ENCODE peak calls at places on chromosomes 1 and 21, in five cellular contexts. One of them, this sample, is unnamed.

GRCh38 chr1:1429671-1430073 is 5.8 kb upstream of the VWA1 start:
- DNase-seq in CD8-positive, alpha-beta T cell: no peak
- DNase-seq in osteocyte: no peak
- DNase-seq in LNCaP clone FGC: no peak
- DNase-seq in WERI-Rb-1: no peak
- DNase-seq in this sample: no peak

GRCh38 chr1:90841477-90841876 is 124.4 kb upstream of the BARHL2 start:
- DNase-seq in CD8-positive, alpha-beta T cell: no peak
- DNase-seq in LNCaP clone FGC: no peak
- DNase-seq in WERI-Rb-1: no peak
- DNase-seq in osteocyte: no peak
- DNase-seq in this sample: no peak

GRCh38 chr1:67767103-67767502 is 66.2 kb downstream of the GNG12 start:
- DNase-seq in LNCaP clone FGC: no peak
- DNase-seq in WERI-Rb-1: no peak
- DNase-seq in CD8-positive, alpha-beta T cell: no peak
- DNase-seq in osteocyte: no peak
- DNase-seq in this sample: no peak

GRCh38 chr1:58062635-58063034 is 483.9 kb downstream of the OMA1 start:
- DNase-seq in WERI-Rb-1: no peak
- DNase-seq in osteocyte: no peak
- DNase-seq in CD8-positive, alpha-beta T cell: no peak
- DNase-seq in LNCaP clone FGC: no peak
- DNase-seq in this sample: no peak

GRCh38 chr1:109566982-109567381 is 18.6 kb downstream of the GNAI3 start:
- DNase-seq in osteocyte: no peak
- DNase-seq in LNCaP clone FGC: no peak
- DNase-seq in WERI-Rb-1: no peak
- DNase-seq in CD8-positive, alpha-beta T cell: no peak
- DNase-seq in this sample: no peak

GRCh38 chr1:40701684-40702083 is 10.2 kb downstream of the NFYC start:
- DNase-seq in WERI-Rb-1: no peak
- DNase-seq in LNCaP clone FGC: no peak
- DNase-seq in CD8-positive, alpha-beta T cell: no peak
- DNase-seq in osteocyte: no peak
- DNase-seq in this sample: no peak

GRCh38 chr1:161913482-161914140 is 110.1 kb downstream of the OLFML2B start:
- DNase-seq in WERI-Rb-1: no peak
- DNase-seq in osteocyte: no peak
- DNase-seq in LNCaP clone FGC: peak
- DNase-seq in CD8-positive, alpha-beta T cell: no peak
- DNase-seq in this sample: no peak

GRCh38 chr1:168613689-168614655 is 37.6 kb downstream of the XCL1 start:
- DNase-seq in LNCaP clone FGC: no peak
- DNase-seq in osteocyte: no peak
- DNase-seq in WERI-Rb-1: peak
- DNase-seq in CD8-positive, alpha-beta T cell: no peak
- DNase-seq in this sample: no peak

GRCh38 chr1:42482635-42483153 is 19.6 kb downstream of the CCDC30 start:
- DNase-seq in LNCaP clone FGC: no peak
- DNase-seq in osteocyte: no peak
- DNase-seq in WERI-Rb-1: no peak
- DNase-seq in CD8-positive, alpha-beta T cell: no peak
- DNase-seq in this sample: no peak

GRCh38 chr1:232635778-232636356 is 5.9 kb upstream of the SIPA1L2 start:
- DNase-seq in WERI-Rb-1: no peak
- DNase-seq in CD8-positive, alpha-beta T cell: no peak
- DNase-seq in LNCaP clone FGC: no peak
- DNase-seq in osteocyte: no peak
- DNase-seq in this sample: peak
- TF ChIP-seq CTCF in WERI-Rb-1: peak
- TF ChIP-seq CTCF in CD8-positive, alpha-beta T cell: peak
- TF ChIP-seq CTCF in LNCaP clone FGC: peak
- TF ChIP-seq CTCF in osteocyte: peak
- TF ChIP-seq CTCF in this sample: peak

GRCh38 chr1:154198756-154199562 is 7.1 kb upstream of the TPM3 start:
- DNase-seq in WERI-Rb-1: peak
- DNase-seq in osteocyte: no peak
- DNase-seq in LNCaP clone FGC: peak
- DNase-seq in CD8-positive, alpha-beta T cell: peak
- DNase-seq in this sample: peak

GRCh38 chr1:154193821-154194220 is 1.9 kb upstream of the TPM3 start:
- DNase-seq in WERI-Rb-1: peak
- DNase-seq in CD8-positive, alpha-beta T cell: no peak
- DNase-seq in osteocyte: no peak
- DNase-seq in LNCaP clone FGC: peak
- DNase-seq in this sample: no peak

GRCh38 chr1:154199563-154199879 is 6.6 kb downstream of the CFAP141 start:
- DNase-seq in WERI-Rb-1: no peak
- DNase-seq in CD8-positive, alpha-beta T cell: no peak
- DNase-seq in LNCaP clone FGC: no peak
- DNase-seq in osteocyte: no peak
- DNase-seq in this sample: no peak
- TF ChIP-seq CTCF in WERI-Rb-1: peak
- TF ChIP-seq CTCF in CD8-positive, alpha-beta T cell: no peak
- TF ChIP-seq CTCF in LNCaP clone FGC: peak
- TF ChIP-seq CTCF in osteocyte: no peak
- TF ChIP-seq CTCF in this sample: no peak

GRCh38 chr1:244368279-244368678 is 83.4 kb downstream of the ADSS2 start:
- DNase-seq in WERI-Rb-1: no peak
- DNase-seq in osteocyte: no peak
- DNase-seq in CD8-positive, alpha-beta T cell: no peak
- DNase-seq in LNCaP clone FGC: no peak
- DNase-seq in this sample: peak

GRCh38 chr1:244362481-244362880 is 89.2 kb downstream of the ADSS2 start:
- DNase-seq in CD8-positive, alpha-beta T cell: no peak
- DNase-seq in LNCaP clone FGC: no peak
- DNase-seq in osteocyte: no peak
- DNase-seq in WERI-Rb-1: no peak
- DNase-seq in this sample: no peak

GRCh38 chr1:244369256-244370057 is 82.3 kb downstream of the ADSS2 start:
- DNase-seq in CD8-positive, alpha-beta T cell: no peak
- DNase-seq in WERI-Rb-1: no peak
- DNase-seq in osteocyte: no peak
- DNase-seq in LNCaP clone FGC: peak
- DNase-seq in this sample: no peak

GRCh38 chr1:244367399-244368114 is 84.2 kb downstream of the ADSS2 start:
- DNase-seq in osteocyte: no peak
- DNase-seq in WERI-Rb-1: no peak
- DNase-seq in LNCaP clone FGC: no peak
- DNase-seq in CD8-positive, alpha-beta T cell: no peak
- DNase-seq in this sample: no peak

DNA sequence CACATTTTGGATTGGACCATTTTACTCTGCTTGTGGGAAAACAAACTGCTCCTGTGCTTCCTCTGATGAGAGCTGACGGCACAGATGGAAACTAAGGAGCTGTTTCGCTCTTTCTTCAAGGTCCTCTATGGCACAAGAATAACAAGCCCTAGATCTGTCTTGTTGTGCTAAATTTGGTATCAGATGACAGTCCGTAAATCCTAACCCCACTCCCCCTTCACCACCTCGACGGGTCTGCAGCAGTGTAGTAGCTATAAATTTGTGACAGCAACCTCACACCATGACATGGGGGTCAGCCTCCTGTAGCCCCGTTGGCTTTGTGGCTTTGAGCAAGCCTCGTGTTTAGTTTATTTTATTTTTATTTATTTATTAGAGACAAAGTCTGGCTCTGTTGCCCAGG is 85.9 kb downstream of the ADSS2 start:
- DNase-seq in CD8-positive, alpha-beta T cell: no peak
- DNase-seq in osteocyte: no peak
- DNase-seq in LNCaP clone FGC: no peak
- DNase-seq in WERI-Rb-1: no peak
- DNase-seq in this sample: peak
- TF ChIP-seq CTCF in CD8-positive, alpha-beta T cell: no peak
- TF ChIP-seq CTCF in osteocyte: no peak
- TF ChIP-seq CTCF in LNCaP clone FGC: no peak
- TF ChIP-seq CTCF in WERI-Rb-1: no peak
- TF ChIP-seq CTCF in this sample: no peak

GRCh38 chr21:36127250-36127904 is 7.5 kb upstream of the CBR3 start:
- DNase-seq in LNCaP clone FGC: peak
- DNase-seq in osteocyte: no peak
- DNase-seq in WERI-Rb-1: no peak
- DNase-seq in CD8-positive, alpha-beta T cell: no peak
- DNase-seq in this sample: no peak

GRCh38 chr21:36124395-36124794 is 10.5 kb upstream of the CBR3 start:
- DNase-seq in WERI-Rb-1: no peak
- DNase-seq in LNCaP clone FGC: no peak
- DNase-seq in CD8-positive, alpha-beta T cell: no peak
- DNase-seq in osteocyte: no peak
- DNase-seq in this sample: no peak

GRCh38 chr21:36126166-36126565 is 8.7 kb upstream of the CBR3 start:
- DNase-seq in osteocyte: no peak
- DNase-seq in CD8-positive, alpha-beta T cell: no peak
- DNase-seq in LNCaP clone FGC: peak
- DNase-seq in WERI-Rb-1: no peak
- DNase-seq in this sample: no peak

GRCh38 chr21:36126621-36127110 is 8.2 kb upstream of the CBR3 start:
- DNase-seq in CD8-positive, alpha-beta T cell: no peak
- DNase-seq in LNCaP clone FGC: no peak
- DNase-seq in osteocyte: no peak
- DNase-seq in WERI-Rb-1: no peak
- DNase-seq in this sample: no peak

GRCh38 chr21:36125513-36126121 is 9.3 kb upstream of the CBR3 start:
- DNase-seq in CD8-positive, alpha-beta T cell: peak
- DNase-seq in WERI-Rb-1: peak
- DNase-seq in LNCaP clone FGC: no peak
- DNase-seq in osteocyte: no peak
- DNase-seq in this sample: no peak
- TF ChIP-seq CTCF in CD8-positive, alpha-beta T cell: peak
- TF ChIP-seq CTCF in WERI-Rb-1: peak
- TF ChIP-seq CTCF in LNCaP clone FGC: peak
- TF ChIP-seq CTCF in osteocyte: peak
- TF ChIP-seq CTCF in this sample: peak

GRCh38 chr1:231656741-231657140 is 30.2 kb downstream of the DISC1 start:
- DNase-seq in CD8-positive, alpha-beta T cell: no peak
- DNase-seq in LNCaP clone FGC: no peak
- DNase-seq in WERI-Rb-1: no peak
- DNase-seq in osteocyte: no peak
- DNase-seq in this sample: no peak

GRCh38 chr1:231663211-231663792 is 36.7 kb downstream of the DISC1 start:
- DNase-seq in LNCaP clone FGC: no peak
- DNase-seq in osteocyte: no peak
- DNase-seq in CD8-positive, alpha-beta T cell: no peak
- DNase-seq in WERI-Rb-1: no peak
- DNase-seq in this sample: no peak

GRCh38 chr1:231665046-231665445 is 38.5 kb downstream of the DISC1 start:
- DNase-seq in CD8-positive, alpha-beta T cell: no peak
- DNase-seq in osteocyte: no peak
- DNase-seq in WERI-Rb-1: no peak
- DNase-seq in LNCaP clone FGC: no peak
- DNase-seq in this sample: no peak

DNA sequence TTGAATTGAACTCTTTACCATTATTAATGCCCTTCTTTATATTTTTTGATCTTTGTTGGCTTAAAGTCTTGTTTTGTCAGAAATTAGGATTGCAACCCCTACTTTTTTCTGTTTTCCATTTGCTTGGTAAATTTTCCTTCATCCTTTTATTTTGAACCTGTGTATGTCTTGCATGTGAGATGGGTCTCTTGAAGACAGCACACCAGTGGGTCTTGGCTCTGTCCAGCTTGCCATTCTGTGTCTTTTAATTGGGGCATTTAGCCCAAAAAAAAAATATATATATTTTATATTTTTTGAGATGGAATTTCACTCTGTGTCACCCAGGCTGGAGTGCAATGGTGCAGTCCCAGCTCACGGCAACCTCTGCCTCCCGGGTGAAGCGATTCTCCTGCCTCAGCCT is 33.6 kb downstream of the DISC1 start:
- DNase-seq in CD8-positive, alpha-beta T cell: no peak
- DNase-seq in osteocyte: no peak
- DNase-seq in WERI-Rb-1: no peak
- DNase-seq in LNCaP clone FGC: no peak
- DNase-seq in this sample: no peak
- TF ChIP-seq CTCF in CD8-positive, alpha-beta T cell: no peak
- TF ChIP-seq CTCF in osteocyte: no peak
- TF ChIP-seq CTCF in WERI-Rb-1: no peak
- TF ChIP-seq CTCF in LNCaP clone FGC: no peak
- TF ChIP-seq CTCF in this sample: no peak